ENCODE peak calls at places on chromosomes 5 and 9, in six cellular contexts. N is AG09309, F is A549, W is GM12865, Y is astrocyte of the spinal cord, P is cardiac fibroblast. Q is an unnamed sample.

GRCh38 chr5:119417891-119418781 is 34.2 kb upstream of the HSD17B4 start:
- DNase-seq in N (peak), F (no peak), W (no peak), Y (peak), P (peak), Q (peak)

GRCh38 chr9:122286764-122287163 is 22.1 kb downstream of the MRRF start:
- DNase-seq in N (no peak), F (no peak), W (peak), Y (no peak), P (no peak), Q (no peak)

GRCh38 chr5:1387059-1387755 is 42.3 kb upstream of the CLPTM1L start:
- DNase-seq in N (no peak), F (no peak), W (no peak), Y (no peak), P (no peak), Q (no peak)

GRCh38 chr5:176501333-176501732 is 35.9 kb downstream of the RNF44 start:
- DNase-seq in N (peak), F (no peak), W (no peak), Y (peak), P (peak), Q (peak)

GRCh38 chr9:99682870-99683269 is 138.8 kb upstream of the NR4A3 start:
- DNase-seq in N (no peak), F (no peak), W (no peak), Y (no peak), P (no peak), Q (no peak)

GRCh38 chr9:92974696-92975451 is 27.6 kb downstream of the FGD3 start:
- DNase-seq in N (no peak), F (no peak), W (no peak), Y (no peak), P (no peak), Q (no peak)

GRCh38 chr5:119411291-119411934 is 40.9 kb upstream of the HSD17B4 start:
- DNase-seq in N (no peak), F (no peak), W (no peak), Y (peak), P (peak), Q (peak)

GRCh38 chr5:176780951-176781350 is 29.4 kb upstream of the UNC5A start:
- DNase-seq in N (no peak), F (no peak), W (no peak), Y (no peak), P (peak), Q (no peak)

GRCh38 chr5:68479524-68479923 is 264.0 kb downstream of the PIK3R1 start:
- DNase-seq in N (no peak), F (no peak), W (no peak), Y (no peak), P (no peak), Q (no peak)

GRCh38 chr9:116767219-116767618 is 80.1 kb downstream of the TRIM32 start:
- DNase-seq in N (no peak), F (no peak), W (no peak), Y (no peak), P (no peak), Q (no peak)

GRCh38 chr5:32182463-32183081 is 8.5 kb upstream of the GOLPH3 start:
- DNase-seq in N (no peak), F (no peak), W (peak), Y (no peak), P (no peak), Q (no peak)

GRCh38 chr5:1930501-1930879 is 47.8 kb upstream of the IRX4 start:
- DNase-seq in N (no peak), F (no peak), W (no peak), Y (no peak), P (no peak), Q (no peak)

GRCh38 chr5:141223112-141223783 is at the start of gene PCDHB14:
- DNase-seq in N (peak), F (peak), W (no peak), Y (no peak), P (peak), Q (peak)

GRCh38 chr5:55853818-55854217 is 2.7 kb downstream of the IL31RA start:
- DNase-seq in N (peak), F (no peak), W (no peak), Y (peak), P (peak), Q (peak)

GRCh38 chr9:115653231-115653630 is 500.4 kb upstream of the PAPPA start:
- DNase-seq in N (peak), F (no peak), W (no peak), Y (peak), P (peak), Q (peak)

GRCh38 chr9:136590788-136591187 is 44.9 kb upstream of the NOTCH1 start:
- DNase-seq in N (no peak), F (no peak), W (no peak), Y (no peak), P (no peak), Q (no peak)

GRCh38 chr5:94524841-94525697 is 93.3 kb downstream of the KIAA0825 start:
- DNase-seq in N (no peak), F (peak), W (peak), Y (peak), P (peak), Q (peak)

GRCh38 chr9:4137755-4138154 is 162.1 kb downstream of the GLIS3 start:
- DNase-seq in N (peak), F (peak), W (no peak), Y (peak), P (peak), Q (peak)

GRCh38 chr9:117697046-117697445 is 7.2 kb upstream of the TLR4 start:
- DNase-seq in N (no peak), F (no peak), W (no peak), Y (no peak), P (no peak), Q (no peak)

GRCh38 chr9:98970532-98971041 is 26.9 kb downstream of the COL15A1 start:
- DNase-seq in N (no peak), F (no peak), W (no peak), Y (no peak), P (no peak), Q (no peak)

GRCh38 chr9:21030389-21031035 is 928 bp downstream of the HACD4 start:
- DNase-seq in N (peak), F (peak), W (peak), Y (peak), P (peak), Q (peak)

GRCh38 chr9:18544456-18544855 is 70.5 kb downstream of the ADAMTSL1 start:
- DNase-seq in N (no peak), F (no peak), W (no peak), Y (no peak), P (no peak), Q (no peak)

GRCh38 chr5:137344723-137345322 is 154.3 kb downstream of the SPOCK1 start:
- DNase-seq in N (peak), F (peak), W (peak), Y (peak), P (peak), Q (peak)

GRCh38 chr5:18745988-18746615 is 1111.8 kb downstream of the TAF11L14 start:
- DNase-seq in N (no peak), F (peak), W (peak), Y (peak), P (no peak), Q (peak)

GRCh38 chr9:128190013-128190412 is 1.4 kb downstream of the CIZ1 start:
- DNase-seq in N (no peak), F (no peak), W (peak), Y (no peak), P (no peak), Q (no peak)

GRCh38 chr9:128193469-128194096 is 2.2 kb upstream of the CIZ1 start:
- DNase-seq in N (no peak), F (no peak), W (no peak), Y (no peak), P (no peak), Q (no peak)

GRCh38 chr9:128191406-128192046 is at the start of gene CIZ1:
- DNase-seq in N (no peak), F (peak), W (peak), Y (peak), P (peak), Q (peak)

GRCh38 chr9:128190516-128191405 is 611 bp downstream of the CIZ1 start:
- DNase-seq in N (no peak), F (no peak), W (peak), Y (no peak), P (no peak), Q (peak)

DNA sequence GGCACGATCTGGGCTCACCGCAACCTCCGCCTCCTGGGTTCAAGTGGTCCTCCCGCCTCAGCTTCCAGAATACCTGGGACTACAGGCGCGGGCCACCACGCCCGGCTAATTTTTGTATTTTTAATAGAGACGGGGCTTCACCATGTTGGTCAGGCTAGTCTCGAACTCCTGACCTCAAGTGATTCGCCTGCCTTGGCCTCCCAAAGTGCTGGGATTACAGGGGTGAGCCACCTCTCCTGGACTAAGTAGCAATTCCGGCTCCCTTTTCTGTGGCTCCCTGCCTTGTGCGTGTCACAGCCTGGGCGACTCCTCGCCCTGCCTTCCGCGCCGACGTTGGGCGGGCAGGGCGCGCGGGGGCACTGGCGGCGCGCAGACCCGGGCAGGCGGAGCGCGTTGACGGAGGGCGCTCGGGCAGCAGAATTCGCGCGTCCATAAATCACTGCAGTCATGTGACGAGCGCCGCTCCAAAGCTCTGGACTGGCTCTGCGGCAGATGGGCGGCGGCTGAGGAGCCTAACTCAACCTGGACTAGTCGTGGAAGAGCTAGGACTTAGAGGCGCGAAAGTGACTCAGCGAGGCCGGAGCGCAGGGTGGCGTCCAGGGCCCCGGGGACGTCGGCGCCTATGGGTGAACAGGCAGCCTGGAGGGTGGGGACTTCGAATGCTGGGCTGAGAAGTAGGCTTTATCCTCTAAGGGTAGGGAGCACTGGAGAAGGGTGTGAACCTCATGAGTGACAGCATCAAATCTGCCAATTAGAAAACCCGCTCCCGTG is 1.4 kb upstream of the CIZ1 start:
- DNase-seq in N (peak), F (peak), W (peak), Y (peak), P (peak), Q (peak)
- TF ChIP-seq CTCF in N (no peak), F (peak), W (peak), Y (peak), P (no peak), Q (no peak)

DNA sequence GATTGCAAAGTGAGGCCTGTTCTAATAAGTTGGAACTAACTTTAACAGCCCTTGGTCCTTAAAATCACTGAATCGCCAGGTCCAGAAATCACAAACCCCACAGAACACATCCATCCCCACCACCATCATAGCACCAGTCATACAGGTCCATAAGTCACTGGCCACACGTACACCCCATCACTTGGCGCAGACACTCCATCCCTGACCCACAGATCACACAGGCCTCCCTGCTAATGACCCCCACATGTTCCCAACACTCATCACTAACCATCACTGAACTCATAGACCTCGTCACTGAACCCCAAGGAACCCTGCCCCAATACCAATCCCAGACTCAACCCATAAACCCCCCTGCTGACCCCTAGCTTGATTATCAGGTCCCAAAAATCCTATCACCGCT is 41.2 kb upstream of the ZNF300 start:
- DNase-seq in N (no peak), F (no peak), W (no peak), Y (no peak), P (peak), Q (peak)
- H3K4me3 ChIP-seq in N (peak), F (no peak), W (no peak), Y (peak), P (peak), Q (peak)

GRCh38 chr9:1918642-1919041 is 96.5 kb upstream of the SMARCA2 start:
- DNase-seq in N (no peak), F (no peak), W (no peak), Y (no peak), P (no peak), Q (no peak)

GRCh38 chr9:1927546-1927945 is 87.6 kb upstream of the SMARCA2 start:
- DNase-seq in N (no peak), F (no peak), W (no peak), Y (no peak), P (no peak), Q (no peak)

GRCh38 chr9:1919229-1919628 is 95.9 kb upstream of the SMARCA2 start:
- DNase-seq in N (no peak), F (no peak), W (no peak), Y (no peak), P (no peak), Q (no peak)

GRCh38 chr9:1916676-1917075 is 98.5 kb upstream of the SMARCA2 start:
- DNase-seq in N (no peak), F (no peak), W (no peak), Y (no peak), P (no peak), Q (no peak)

DNA sequence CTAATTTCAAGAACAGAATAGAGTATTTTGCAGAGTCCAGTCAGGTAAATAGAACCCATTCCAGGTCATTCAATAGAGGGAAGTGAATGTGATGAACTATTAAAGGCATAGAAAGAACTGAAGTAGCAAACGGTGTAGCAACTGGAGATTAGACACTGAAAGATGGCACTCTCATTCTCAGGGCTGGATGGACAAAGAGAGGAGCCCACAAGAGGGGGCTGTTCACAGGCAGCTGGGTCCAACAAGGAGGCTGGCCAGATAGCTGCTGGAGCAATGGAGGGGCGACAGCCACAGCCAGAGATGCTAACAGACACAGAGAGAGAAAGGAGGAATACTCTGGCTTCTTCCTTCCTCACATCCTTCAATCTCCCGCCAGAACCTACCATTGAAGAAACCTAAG is 93.1 kb upstream of the SMARCA2 start:
- DNase-seq in N (no peak), F (no peak), W (peak), Y (no peak), P (no peak), Q (no peak)
- TF ChIP-seq CTCF in N (no peak), F (no peak), W (peak), Y (no peak), P (peak), Q (no peak)

GRCh38 chr9:38018964-38019602 is 49.9 kb downstream of the SHB start:
- DNase-seq in N (no peak), F (peak), W (no peak), Y (peak), P (peak), Q (peak)
- H3K4me3 ChIP-seq in N (no peak), F (peak), W (no peak), Y (no peak), P (no peak), Q (peak)

GRCh38 chr5:162209005-162209605 is 141.5 kb downstream of the GABRG2 start:
- DNase-seq in N (no peak), F (peak), W (peak), Y (no peak), P (no peak), Q (no peak)
- TF ChIP-seq CTCF in N (no peak), F (no peak), W (peak), Y (no peak), P (peak), Q (no peak)